ENCODE peak calls at places on chromosomes 12 and 14, in eight cellular contexts. I, V, H, F, U, B, G and S are unnamed samples.

GRCh38 chr12:89862511-89863331 is 154.1 kb upstream of the ATP2B1 start:
- DNase-seq in F (no peak), V (peak; percentile 75), B (peak; percentile 30), H (no peak), U (no peak), I (no peak), G (no peak), S (no peak)

GRCh38 chr12:25315388-25315787 is 64.7 kb upstream of the KRAS start:
- DNase-seq in G (no peak), H (no peak), I (no peak), F (no peak), U (no peak), V (no peak), B (no peak), S (no peak)

GRCh38 chr12:53766881-53767280 is 15.1 kb upstream of the CISTR start:
- DNase-seq in U (no peak), V (no peak), F (no peak), I (no peak), G (peak; percentile 25), B (no peak), H (no peak), S (peak; percentile 20)

GRCh38 chr14:60482743-60483142 is 3.1 kb downstream of the C14orf39 start:
- DNase-seq in H (no peak), G (no peak), I (no peak), F (no peak), B (no peak), V (no peak), U (peak; percentile 21), S (peak; percentile 42)

GRCh38 chr12:131808744-131809371 is 19.3 kb upstream of the MMP17 start:
- DNase-seq in F (no peak), B (no peak), U (peak; percentile 31), I (no peak), G (no peak), H (peak; percentile 67), V (peak; percentile 39), S (no peak)

GRCh38 chr14:33738481-33738880 is 212.4 kb downstream of the EGLN3 start:
- DNase-seq in U (no peak), V (no peak), B (no peak), G (no peak), F (no peak), I (no peak), H (no peak), S (no peak)

GRCh38 chr12:51863921-51864700 is 15.6 kb upstream of the FIGNL2 start:
- DNase-seq in H (peak; percentile 53), F (no peak), U (peak; percentile 84), G (no peak), B (no peak), V (no peak), I (no peak), S (peak; percentile 27)

GRCh38 chr12:48671231-48671856 is 10.7 kb downstream of the KANSL2 start:
- DNase-seq in B (no peak), V (no peak), I (no peak), F (no peak), H (no peak), G (peak; percentile 27), U (no peak), S (no peak)

GRCh38 chr14:96243785-96244184 is 12.2 kb upstream of the BDKRB1 start:
- DNase-seq in V (no peak), B (no peak), G (no peak), U (no peak), I (no peak), H (no peak), F (no peak), S (no peak)

GRCh38 chr14:23352506-23353432 is at the start of gene SLC22A17:
- DNase-seq in B (peak; percentile 78), G (peak; percentile 82), I (peak; percentile 86), H (peak; percentile 92), F (peak; percentile 62), V (peak; percentile 36), U (peak; percentile 91), S (peak; percentile 84)

GRCh38 chr12:117972341-117972740 is 3.6 kb upstream of the KSR2 start:
- DNase-seq in G (no peak), F (no peak), V (no peak), B (no peak), I (no peak), H (no peak), U (no peak), S (no peak)

GRCh38 chr12:110403975-110404675 is 617 bp upstream of the ANAPC7 start:
- DNase-seq in B (peak; percentile 66), U (peak; percentile 97), I (peak; percentile 63), G (peak; percentile 69), V (peak; percentile 78), H (peak; percentile 72), F (peak; percentile 77), S (peak; percentile 27)

GRCh38 chr12:113330505-113330904 is 4.4 kb downstream of the SLC8B1 start:
- DNase-seq in F (no peak), I (no peak), G (no peak), B (no peak), U (no peak), V (no peak), H (no peak), S (no peak)

GRCh38 chr12:71942259-71942658 is 3.6 kb downstream of the TPH2 start:
- DNase-seq in V (no peak), H (no peak), U (no peak), B (no peak), I (no peak), G (no peak), F (no peak), S (no peak)

GRCh38 chr12:75892779-75893408 is 138.7 kb downstream of the PHLDA1 start:
- DNase-seq in G (peak; percentile 59), F (no peak), I (no peak), B (no peak), H (peak; percentile 91), U (no peak), V (no peak), S (peak; percentile 95)

GRCh38 chr14:98906123-98906995 is 365.6 kb downstream of the BCL11B start:
- DNase-seq in B (no peak), V (no peak), U (peak; percentile 51), F (no peak), H (peak; percentile 10), G (no peak), I (no peak), S (peak; percentile 23)

GRCh38 chr14:31059152-31059924 is 33.2 kb upstream of the STRN3 start:
- DNase-seq in H (peak; percentile 97), G (peak; percentile 93), I (peak; percentile 64), V (no peak), U (peak; percentile 30), F (no peak), B (peak; percentile 66), S (peak; percentile 93)

GRCh38 chr14:61034416-61035100 is 53.5 kb downstream of the SLC38A6 start:
- DNase-seq in U (peak; percentile 16), I (no peak), H (no peak), V (no peak), G (no peak), B (no peak), F (peak; percentile 79), S (no peak)

GRCh38 chr12:96225003-96225855 is 31.1 kb downstream of the ELK3 start:
- DNase-seq in G (peak; percentile 57), I (no peak), B (no peak), H (peak; percentile 67), F (peak; percentile 55), U (peak; percentile 89), V (no peak), S (no peak)

GRCh38 chr12:26680724-26681455 is 152.1 kb downstream of the ITPR2 start:
- DNase-seq in B (no peak), V (no peak), F (no peak), U (peak; percentile 17), H (peak; percentile 62), G (peak; percentile 85), I (no peak), S (peak; percentile 48)

GRCh38 chr14:47240755-47241437 is 434.5 kb downstream of the MDGA2 start:
- DNase-seq in I (no peak), F (no peak), V (no peak), U (no peak), G (no peak), B (no peak), H (no peak), S (no peak)

GRCh38 chr14:85959063-85959462 is 429.1 kb downstream of the FLRT2 start:
- DNase-seq in I (no peak), F (no peak), G (no peak), H (no peak), U (no peak), V (no peak), B (no peak), S (no peak)

GRCh38 chr12:114884535-114884934 is 200.6 kb upstream of the TBX3 start:
- DNase-seq in B (no peak), U (no peak), F (no peak), V (no peak), I (no peak), G (no peak), H (no peak), S (no peak)

GRCh38 chr12:75427491-75427890 is 36.6 kb downstream of the GLIPR1L2 start:
- DNase-seq in I (no peak), F (no peak), H (no peak), U (no peak), G (no peak), B (no peak), V (no peak), S (no peak)

GRCh38 chr12:27914956-27915355 is 57.6 kb downstream of the PTHLH start:
- DNase-seq in I (no peak), V (no peak), G (no peak), H (no peak), B (no peak), F (no peak), U (no peak), S (no peak)

GRCh38 chr12:48996794-48997718 is 2.1 kb downstream of the DDN start:
- DNase-seq in V (peak; percentile 84), I (peak; percentile 84), U (peak; percentile 81), H (peak; percentile 73), G (peak; percentile 55), F (peak; percentile 55), B (peak; percentile 64), S (peak; percentile 37)

GRCh38 chr14:75563931-75564330 is 14.5 kb upstream of the FLVCR2 start:
- DNase-seq in H (no peak), I (no peak), B (no peak), U (peak; percentile 34), V (no peak), G (no peak), F (peak; percentile 80), S (no peak)

GRCh38 chr14:75886661-75887348 is 95.0 kb downstream of the TGFB3 start:
- DNase-seq in V (no peak), H (peak; percentile 64), F (no peak), B (no peak), G (peak; percentile 49), U (no peak), I (no peak), S (no peak)

GRCh38 chr14:68291820-68292219 is 472.2 kb downstream of the RAD51B start:
- DNase-seq in G (no peak), U (peak; percentile 36), I (no peak), H (no peak), V (no peak), F (peak; percentile 8), B (no peak), S (no peak)

GRCh38 chr14:106844608-106845285 is 1318.4 kb downstream of the TMEM121 start:
- DNase-seq in V (peak; percentile 88), I (no peak), U (peak; percentile 42), G (no peak), B (peak; percentile 76), F (peak; percentile 60), H (no peak), S (no peak)

GRCh38 chr14:96052541-96053105 is 13.5 kb downstream of the C14orf132 start:
- DNase-seq in I (no peak), V (no peak), F (no peak), H (no peak), G (no peak), U (no peak), B (no peak), S (peak; percentile 38)